ENCODE peak calls at places on chromosomes 12 and 14, in nine cellular contexts. M is HFFc6; Z is mammary epithelial cell; L is uterus; F is cardiac fibroblast; H is MCF 10A; K is hepatocyte; A is H9; P is CD8-positive, alpha-beta T cell. S is an unnamed sample.

GRCh38 chr12:123397400-123397799 is 13.5 kb downstream of the KMT5A start:
- DNase-seq in M (no peak), Z (no peak), L (no peak), F (no peak), H (no peak), K (no peak), A (no peak), P (no peak), S (no peak)

GRCh38 chr12:122090759-122091535 is 12.4 kb downstream of the MLXIP start:
- DNase-seq in M (peak), Z (no peak), L (peak), F (peak), H (no peak), K (peak), A (no peak), P (no peak), S (no peak)

GRCh38 chr12:54075974-54076373 is 22.3 kb downstream of the HOXC4 start:
- DNase-seq in M (no peak), Z (no peak), L (no peak), F (no peak), H (no peak), K (no peak), A (peak), P (no peak), S (no peak)

GRCh38 chr14:55297611-55298323 is 26.5 kb downstream of the FBXO34 start:
- DNase-seq in M (no peak), Z (peak), L (no peak), F (no peak), H (peak), K (peak), A (no peak), P (no peak), S (no peak)

GRCh38 chr14:39396448-39396847 is 35.8 kb downstream of the FBXO33 start:
- DNase-seq in M (no peak), Z (peak), L (no peak), F (peak), H (peak), K (no peak), A (no peak), P (no peak), S (no peak)

GRCh38 chr12:52214421-52214802 is 18.6 kb upstream of the KRT7 start:
- DNase-seq in M (no peak), Z (no peak), L (no peak), F (no peak), H (no peak), K (no peak), A (no peak), P (no peak), S (no peak)

GRCh38 chr12:65999564-66000280 is 130.8 kb downstream of the LLPH start:
- DNase-seq in M (peak), Z (peak), L (no peak), F (peak), H (peak), K (no peak), A (no peak), P (no peak), S (no peak)

GRCh38 chr14:56412453-56413434 is 166.9 kb upstream of the TMEM260 start:
- DNase-seq in M (no peak), Z (no peak), L (no peak), F (no peak), H (no peak), K (no peak), A (no peak), P (no peak), S (no peak)

GRCh38 chr12:33605776-33606175 is 166.2 kb upstream of the SYT10 start:
- DNase-seq in M (no peak), Z (peak), L (no peak), F (no peak), H (peak), K (peak), A (no peak), P (no peak), S (no peak)

GRCh38 chr14:32102152-32102787 is 25.2 kb downstream of the ARHGAP5 start:
- DNase-seq in M (peak), Z (no peak), L (no peak), F (no peak), H (no peak), K (no peak), A (no peak), P (no peak), S (no peak)

GRCh38 chr14:56808314-56809201 is 1.7 kb downstream of the OTX2 start:
- DNase-seq in M (no peak), Z (no peak), L (no peak), F (no peak), H (no peak), K (peak), A (peak), P (no peak), S (no peak)

GRCh38 chr14:73125169-73125588 is 11.1 kb upstream of the PSEN1 start:
- DNase-seq in M (no peak), Z (no peak), L (no peak), F (no peak), H (no peak), K (no peak), A (no peak), P (no peak), S (no peak)

GRCh38 chr12:53560386-53560785 is 53.1 kb upstream of the NPFF start:
- DNase-seq in M (peak), Z (no peak), L (no peak), F (peak), H (peak), K (no peak), A (no peak), P (no peak), S (no peak)

GRCh38 chr12:116892318-116892717 is 11.1 kb upstream of the HRK start:
- DNase-seq in M (no peak), Z (no peak), L (no peak), F (no peak), H (no peak), K (no peak), A (no peak), P (no peak), S (no peak)

GRCh38 chr14:104580961-104581360 is 1.4 kb downstream of the C14orf180 start:
- DNase-seq in M (no peak), Z (peak), L (peak), F (peak), H (peak), K (peak), A (no peak), P (no peak), S (no peak)

GRCh38 chr12:61993734-61994345 is 266.4 kb upstream of the USP15 start:
- DNase-seq in M (no peak), Z (peak), L (no peak), F (no peak), H (peak), K (peak), A (no peak), P (no peak), S (no peak)

GRCh38 chr12:47837190-47838171 is 17.8 kb upstream of the HDAC7 start:
- DNase-seq in M (peak), Z (peak), L (peak), F (peak), H (peak), K (peak), A (peak), P (peak), S (no peak)

GRCh38 chr14:28515571-28515970 is 251.0 kb upstream of the FOXG1 start:
- DNase-seq in M (no peak), Z (peak), L (no peak), F (peak), H (peak), K (no peak), A (no peak), P (no peak), S (no peak)

GRCh38 chr12:6072302-6072752 is 52.1 kb downstream of the VWF start:
- DNase-seq in M (peak), Z (peak), L (no peak), F (peak), H (peak), K (no peak), A (no peak), P (no peak), S (no peak)
- TF ChIP-seq CTCF in M (peak), Z (peak), L (no peak), F (peak), H (no peak), K (no peak), A (no peak), P (no peak), S (no peak)

GRCh38 chr12:119877639-119877948 is 474 bp upstream of the CIT start:
- DNase-seq in M (no peak), Z (no peak), L (no peak), F (no peak), H (no peak), K (no peak), A (no peak), P (no peak), S (no peak)

GRCh38 chr12:119876761-119877638 is at the start of gene CIT:
- DNase-seq in M (peak), Z (peak), L (peak), F (peak), H (peak), K (peak), A (peak), P (peak), S (peak)
- TF ChIP-seq CTCF in M (no peak), Z (no peak), L (no peak), F (no peak), H (no peak), K (no peak), A (no peak), P (no peak), S (no peak)

DNA sequence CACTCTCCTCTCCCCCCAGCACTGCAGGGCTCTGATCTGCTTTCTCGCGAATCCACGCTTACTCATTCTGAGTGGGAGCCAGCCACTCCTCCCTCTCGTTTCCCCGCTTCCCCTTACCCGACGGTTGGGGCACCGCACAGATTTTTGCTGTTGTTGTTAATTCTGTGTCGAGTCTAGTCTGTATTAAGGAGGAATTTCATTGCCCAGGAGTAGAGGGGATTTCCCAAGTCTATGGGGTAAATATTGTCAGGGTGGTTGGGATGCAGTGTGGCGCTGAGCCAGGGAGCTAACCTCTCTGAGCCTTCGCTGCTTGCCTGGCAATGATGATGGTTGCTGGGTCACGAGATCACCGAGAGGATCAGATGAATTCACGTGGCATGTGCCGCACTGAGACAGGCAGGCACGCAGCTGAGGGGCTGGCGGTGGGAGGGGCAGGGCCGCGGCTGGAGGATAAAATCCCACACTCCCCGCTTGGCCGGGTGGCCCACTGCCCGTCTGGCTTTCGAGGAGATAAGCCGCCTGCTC is 18.5 kb downstream of the NCOR2 start:
- DNase-seq in M (peak), Z (no peak), L (peak), F (peak), H (no peak), K (peak), A (no peak), P (no peak), S (no peak)
- TF ChIP-seq CTCF in M (no peak), Z (no peak), L (no peak), F (no peak), H (no peak), K (no peak), A (no peak), P (no peak), S (no peak)

GRCh38 chr14:68525516-68525915 is 267.4 kb downstream of the ZFP36L1 start:
- DNase-seq in M (no peak), Z (no peak), L (no peak), F (no peak), H (no peak), K (no peak), A (no peak), P (no peak), S (no peak)

GRCh38 chr14:68523326-68523610 is 269.6 kb downstream of the ZFP36L1 start:
- DNase-seq in M (no peak), Z (no peak), L (no peak), F (no peak), H (no peak), K (no peak), A (no peak), P (no peak), S (no peak)

GRCh38 chr14:68522510-68523325 is 270.1 kb downstream of the ZFP36L1 start:
- DNase-seq in M (no peak), Z (no peak), L (peak), F (peak), H (no peak), K (no peak), A (no peak), P (no peak), S (no peak)

GRCh38 chr14:68521952-68522509 is 270.8 kb downstream of the ZFP36L1 start:
- DNase-seq in M (no peak), Z (no peak), L (no peak), F (no peak), H (no peak), K (no peak), A (no peak), P (no peak), S (no peak)

DNA sequence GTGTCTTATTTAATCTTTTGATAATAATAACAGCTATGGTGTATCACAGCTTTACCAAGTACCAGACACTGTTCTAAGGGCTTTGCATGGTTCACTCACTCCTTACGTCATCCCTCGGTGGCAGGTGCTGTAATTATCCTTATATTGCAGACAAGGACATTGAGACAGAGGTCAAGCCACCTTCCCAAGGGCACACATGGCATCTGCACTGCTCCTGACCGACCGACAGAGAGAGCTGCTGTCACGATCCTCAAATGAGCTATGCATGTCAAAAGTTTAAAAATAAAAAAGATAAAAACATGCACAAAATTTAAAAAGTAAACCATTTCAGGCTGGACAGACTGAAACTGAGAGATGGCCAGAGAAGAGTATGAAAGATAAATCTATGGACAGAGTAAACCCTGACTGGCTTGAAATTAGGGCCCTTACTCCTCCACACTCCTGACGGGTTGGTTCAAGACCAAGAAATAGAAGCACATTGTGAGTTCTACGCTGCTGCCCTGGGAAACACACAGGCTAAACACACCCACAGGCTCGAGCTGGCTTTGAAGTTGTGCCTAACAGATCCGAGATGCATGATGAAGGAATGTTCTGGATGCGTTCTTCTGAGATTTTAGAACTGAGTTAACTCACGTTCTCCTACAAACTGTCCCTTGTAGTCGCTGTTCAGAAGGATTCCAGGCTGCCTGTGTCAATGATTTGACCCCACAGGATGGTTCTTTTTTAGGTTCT is 268.7 kb downstream of the ZFP36L1 start:
- DNase-seq in M (no peak), Z (no peak), L (peak), F (peak), H (no peak), K (no peak), A (no peak), P (no peak), S (no peak)
- TF ChIP-seq CTCF in M (no peak), Z (no peak), L (peak), F (peak), H (no peak), K (no peak), A (peak), P (no peak), S (no peak)

DNA sequence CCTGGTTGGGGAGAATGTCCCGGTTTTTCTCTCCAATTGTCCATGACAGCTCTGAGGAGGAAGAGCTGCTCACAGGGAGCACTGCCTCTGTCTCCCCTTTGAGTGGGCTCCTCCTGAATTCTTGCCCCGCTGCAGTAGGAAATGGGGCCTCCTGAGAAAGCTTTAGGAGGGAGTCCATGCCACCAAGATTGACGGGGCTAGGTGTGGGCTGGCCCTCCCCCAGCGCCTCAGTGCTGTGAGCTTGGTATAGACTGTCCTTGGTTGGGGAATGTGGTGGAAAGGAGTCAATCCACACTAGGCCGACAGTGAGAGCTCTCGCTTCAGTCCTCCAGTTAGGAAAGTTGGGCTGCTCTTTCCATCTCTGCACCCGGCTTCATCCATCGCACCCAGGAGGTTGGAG is 23.4 kb upstream of the CTDSP2 start:
- DNase-seq in M (no peak), Z (no peak), L (no peak), F (no peak), H (no peak), K (no peak), A (no peak), P (no peak), S (no peak)
- TF ChIP-seq CTCF in M (no peak), Z (no peak), L (no peak), F (no peak), H (no peak), K (no peak), A (no peak), P (no peak), S (no peak)

DNA sequence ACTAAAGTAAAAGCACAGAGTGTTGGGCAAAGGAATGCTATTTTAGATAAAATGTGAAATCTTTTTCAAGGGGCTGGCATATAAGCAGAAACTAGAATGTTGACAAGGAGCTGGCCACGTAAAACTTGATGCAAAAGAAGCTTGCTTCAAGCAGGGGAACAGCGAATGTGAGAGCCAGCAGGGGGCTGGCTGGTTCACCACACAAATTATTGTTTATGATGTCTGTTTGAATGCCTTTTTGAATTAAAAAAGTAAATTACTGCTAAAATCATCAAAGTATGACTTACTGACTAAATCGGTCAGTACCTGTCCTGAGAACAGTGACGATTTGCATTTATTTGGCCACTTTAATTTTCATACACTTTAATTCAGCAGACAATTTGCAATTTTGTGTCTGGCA is 38.9 kb upstream of the TMTC2 start:
- DNase-seq in M (no peak), Z (no peak), L (no peak), F (no peak), H (no peak), K (no peak), A (no peak), P (no peak), S (no peak)
- TF ChIP-seq CTCF in M (no peak), Z (no peak), L (no peak), F (no peak), H (no peak), K (no peak), A (peak), P (no peak), S (peak)

GRCh38 chr14:102588821-102589220 is 3.6 kb upstream of the RCOR1 start:
- DNase-seq in M (no peak), Z (no peak), L (no peak), F (no peak), H (no peak), K (no peak), A (no peak), P (no peak), S (no peak)

GRCh38 chr14:102589761-102590290 is 2.6 kb upstream of the RCOR1 start:
- DNase-seq in M (no peak), Z (no peak), L (no peak), F (no peak), H (no peak), K (no peak), A (no peak), P (no peak), S (no peak)

GRCh38 chr14:102591372-102591943 is 991 bp upstream of the RCOR1 start:
- DNase-seq in M (no peak), Z (no peak), L (peak), F (peak), H (peak), K (peak), A (no peak), P (peak), S (peak)

GRCh38 chr14:102591944-102592772 is at the start of gene RCOR1:
- DNase-seq in M (peak), Z (peak), L (peak), F (peak), H (peak), K (peak), A (peak), P (peak), S (peak)

DNA sequence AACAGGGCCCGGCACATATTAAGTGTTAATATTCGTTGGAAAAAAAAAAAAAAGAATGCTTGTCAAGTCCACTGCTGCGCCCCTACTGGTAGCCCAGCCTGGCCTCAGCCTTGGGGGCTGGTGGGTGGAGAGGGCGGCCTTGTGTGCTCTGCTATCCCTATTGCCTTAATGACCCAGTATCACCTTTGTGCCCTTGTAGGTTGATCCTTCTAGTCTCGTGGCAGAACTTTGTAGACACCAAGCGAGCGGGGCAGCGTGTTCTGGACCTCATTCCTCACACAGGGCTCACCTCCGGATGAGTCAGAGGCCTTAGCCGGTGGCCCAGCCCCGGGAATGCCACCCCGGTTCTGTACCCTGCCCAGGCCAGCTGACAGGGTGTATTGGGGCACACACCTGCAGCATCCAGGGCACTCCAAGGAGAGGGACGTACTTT is 1.8 kb upstream of the RCOR1 start:
- DNase-seq in M (no peak), Z (peak), L (peak), F (peak), H (peak), K (peak), A (peak), P (no peak), S (no peak)
- TF ChIP-seq CTCF in M (peak), Z (peak), L (peak), F (peak), H (peak), K (peak), A (peak), P (no peak), S (peak)